ENCODE peak calls at places on chromosome 17, in ten cellular contexts. One of them, this sample, is unnamed.

GRCh38 chr17:38917259-38917658 is 8.2 kb upstream of the LASP1NB start:
- DNase-seq in hepatocyte: no peak
- DNase-seq in upper lobe of right lung: no peak
- DNase-seq in Peyer's patch: no peak
- DNase-seq in fibroblast of lung: no peak
- DNase-seq in cardiac muscle cell: no peak
- DNase-seq in CD8-positive, alpha-beta T cell: no peak
- DNase-seq in SK-N-SH: no peak
- DNase-seq in HCT116: no peak
- DNase-seq in body of pancreas: no peak
- DNase-seq in this sample: no peak

GRCh38 chr17:76022285-76022684 is 4.8 kb downstream of the EVPL start:
- DNase-seq in HCT116: no peak
- DNase-seq in CD8-positive, alpha-beta T cell: no peak
- DNase-seq in cardiac muscle cell: no peak
- DNase-seq in hepatocyte: no peak
- DNase-seq in SK-N-SH: no peak
- DNase-seq in upper lobe of right lung: no peak
- DNase-seq in body of pancreas: no peak
- DNase-seq in Peyer's patch: no peak
- DNase-seq in fibroblast of lung: no peak
- DNase-seq in this sample: no peak

GRCh38 chr17:76385892-76386786 is 1.7 kb downstream of the SPHK1 start:
- DNase-seq in body of pancreas: peak; percentile 78
- DNase-seq in SK-N-SH: peak; percentile 96
- DNase-seq in cardiac muscle cell: peak; percentile 80
- DNase-seq in hepatocyte: peak; percentile 82
- DNase-seq in Peyer's patch: peak; percentile 86
- DNase-seq in HCT116: peak; percentile 68
- DNase-seq in CD8-positive, alpha-beta T cell: peak; percentile 85
- DNase-seq in fibroblast of lung: peak; percentile 79
- DNase-seq in upper lobe of right lung: peak; percentile 90
- DNase-seq in this sample: peak; percentile 87

GRCh38 chr17:70168979-70169706 is at the start of gene KCNJ2:
- DNase-seq in CD8-positive, alpha-beta T cell: peak; percentile 13
- DNase-seq in upper lobe of right lung: peak; percentile 97
- DNase-seq in HCT116: no peak
- DNase-seq in SK-N-SH: peak; percentile 97
- DNase-seq in fibroblast of lung: peak; percentile 80
- DNase-seq in cardiac muscle cell: peak; percentile 91
- DNase-seq in hepatocyte: peak; percentile 94
- DNase-seq in Peyer's patch: peak; percentile 95
- DNase-seq in body of pancreas: peak; percentile 85
- DNase-seq in this sample: no peak

GRCh38 chr17:33038740-33039139 is 47.1 kb downstream of the SPACA3 start:
- DNase-seq in SK-N-SH: peak; percentile 73
- DNase-seq in CD8-positive, alpha-beta T cell: no peak
- DNase-seq in body of pancreas: no peak
- DNase-seq in fibroblast of lung: peak; percentile 33
- DNase-seq in upper lobe of right lung: no peak
- DNase-seq in hepatocyte: peak; percentile 61
- DNase-seq in Peyer's patch: peak; percentile 58
- DNase-seq in HCT116: peak; percentile 15
- DNase-seq in cardiac muscle cell: peak; percentile 58
- DNase-seq in this sample: no peak

GRCh38 chr17:29607557-29608195 is 14.7 kb downstream of the ANKRD13B start:
- DNase-seq in hepatocyte: no peak
- DNase-seq in Peyer's patch: no peak
- DNase-seq in cardiac muscle cell: no peak
- DNase-seq in HCT116: no peak
- DNase-seq in body of pancreas: no peak
- DNase-seq in SK-N-SH: peak; percentile 20
- DNase-seq in CD8-positive, alpha-beta T cell: no peak
- DNase-seq in upper lobe of right lung: no peak
- DNase-seq in fibroblast of lung: no peak
- DNase-seq in this sample: no peak

GRCh38 chr17:82647593-82648164 is 565 bp downstream of the WDR45B start:
- DNase-seq in hepatocyte: peak; percentile 68
- DNase-seq in HCT116: no peak
- DNase-seq in fibroblast of lung: no peak
- DNase-seq in Peyer's patch: peak; percentile 71
- DNase-seq in upper lobe of right lung: peak; percentile 80
- DNase-seq in CD8-positive, alpha-beta T cell: peak; percentile 47
- DNase-seq in SK-N-SH: peak; percentile 89
- DNase-seq in body of pancreas: peak; percentile 37
- DNase-seq in cardiac muscle cell: peak; percentile 35
- DNase-seq in this sample: peak; percentile 8

GRCh38 chr17:10048951-10049350 is 143.9 kb upstream of the RCVRN start:
- DNase-seq in cardiac muscle cell: no peak
- DNase-seq in Peyer's patch: no peak
- DNase-seq in fibroblast of lung: no peak
- DNase-seq in HCT116: no peak
- DNase-seq in upper lobe of right lung: no peak
- DNase-seq in body of pancreas: no peak
- DNase-seq in SK-N-SH: no peak
- DNase-seq in CD8-positive, alpha-beta T cell: no peak
- DNase-seq in hepatocyte: no peak
- DNase-seq in this sample: no peak

GRCh38 chr17:53150101-53150698 is 672.5 kb upstream of the KIF2B start:
- DNase-seq in cardiac muscle cell: peak; percentile 33
- DNase-seq in upper lobe of right lung: no peak
- DNase-seq in hepatocyte: peak; percentile 43
- DNase-seq in fibroblast of lung: peak; percentile 0
- DNase-seq in Peyer's patch: no peak
- DNase-seq in CD8-positive, alpha-beta T cell: no peak
- DNase-seq in body of pancreas: no peak
- DNase-seq in HCT116: no peak
- DNase-seq in SK-N-SH: peak; percentile 23
- DNase-seq in this sample: no peak

GRCh38 chr17:15007001-15007400 is 258.1 kb downstream of the PMP22 start:
- DNase-seq in cardiac muscle cell: no peak
- DNase-seq in fibroblast of lung: no peak
- DNase-seq in upper lobe of right lung: no peak
- DNase-seq in CD8-positive, alpha-beta T cell: no peak
- DNase-seq in hepatocyte: no peak
- DNase-seq in HCT116: no peak
- DNase-seq in Peyer's patch: no peak
- DNase-seq in body of pancreas: no peak
- DNase-seq in SK-N-SH: no peak
- DNase-seq in this sample: no peak
- H3K9me3 ChIP-seq in cardiac muscle cell: no peaks in the 10 kb centered on the region
- H3K9me3 ChIP-seq in fibroblast of lung: no peaks in the 10 kb centered on the region
- H3K9me3 ChIP-seq in upper lobe of right lung: no peaks in the 10 kb centered on the region
- H3K9me3 ChIP-seq in CD8-positive, alpha-beta T cell: no peaks in the 10 kb centered on the region
- H3K9me3 ChIP-seq in hepatocyte: no peaks in the 10 kb centered on the region
- H3K9me3 ChIP-seq in HCT116: no peaks in the 10 kb centered on the region
- H3K9me3 ChIP-seq in Peyer's patch: no peaks in the 10 kb centered on the region
- H3K9me3 ChIP-seq in body of pancreas: no peaks in the 10 kb centered on the region
- H3K9me3 ChIP-seq in SK-N-SH: no peaks in the 10 kb centered on the region
- H3K9me3 ChIP-seq in this sample: no peaks in the 10 kb centered on the region

GRCh38 chr17:1545618-1546017 is 17.0 kb downstream of the PITPNA start:
- DNase-seq in SK-N-SH: no peak
- DNase-seq in upper lobe of right lung: no peak
- DNase-seq in CD8-positive, alpha-beta T cell: no peak
- DNase-seq in fibroblast of lung: no peak
- DNase-seq in Peyer's patch: no peak
- DNase-seq in HCT116: no peak
- DNase-seq in body of pancreas: no peak
- DNase-seq in cardiac muscle cell: no peak
- DNase-seq in hepatocyte: no peak
- DNase-seq in this sample: no peak

GRCh38 chr17:1546292-1546922 is 16.2 kb downstream of the PITPNA start:
- DNase-seq in fibroblast of lung: no peak
- DNase-seq in upper lobe of right lung: no peak
- DNase-seq in HCT116: no peak
- DNase-seq in hepatocyte: no peak
- DNase-seq in CD8-positive, alpha-beta T cell: no peak
- DNase-seq in Peyer's patch: peak; percentile 67
- DNase-seq in cardiac muscle cell: no peak
- DNase-seq in SK-N-SH: no peak
- DNase-seq in body of pancreas: no peak
- DNase-seq in this sample: no peak

GRCh38 chr17:1539811-1540210 is 22.8 kb downstream of the PITPNA start:
- DNase-seq in cardiac muscle cell: no peak
- DNase-seq in body of pancreas: no peak
- DNase-seq in HCT116: no peak
- DNase-seq in CD8-positive, alpha-beta T cell: no peak
- DNase-seq in fibroblast of lung: no peak
- DNase-seq in SK-N-SH: no peak
- DNase-seq in upper lobe of right lung: no peak
- DNase-seq in Peyer's patch: no peak
- DNase-seq in hepatocyte: no peak
- DNase-seq in this sample: no peak

GRCh38 chr17:1542316-1542715 is 20.3 kb downstream of the PITPNA start:
- DNase-seq in CD8-positive, alpha-beta T cell: no peak
- DNase-seq in Peyer's patch: no peak
- DNase-seq in hepatocyte: no peak
- DNase-seq in body of pancreas: no peak
- DNase-seq in HCT116: no peak
- DNase-seq in upper lobe of right lung: no peak
- DNase-seq in SK-N-SH: no peak
- DNase-seq in cardiac muscle cell: no peak
- DNase-seq in fibroblast of lung: no peak
- DNase-seq in this sample: no peak

DNA sequence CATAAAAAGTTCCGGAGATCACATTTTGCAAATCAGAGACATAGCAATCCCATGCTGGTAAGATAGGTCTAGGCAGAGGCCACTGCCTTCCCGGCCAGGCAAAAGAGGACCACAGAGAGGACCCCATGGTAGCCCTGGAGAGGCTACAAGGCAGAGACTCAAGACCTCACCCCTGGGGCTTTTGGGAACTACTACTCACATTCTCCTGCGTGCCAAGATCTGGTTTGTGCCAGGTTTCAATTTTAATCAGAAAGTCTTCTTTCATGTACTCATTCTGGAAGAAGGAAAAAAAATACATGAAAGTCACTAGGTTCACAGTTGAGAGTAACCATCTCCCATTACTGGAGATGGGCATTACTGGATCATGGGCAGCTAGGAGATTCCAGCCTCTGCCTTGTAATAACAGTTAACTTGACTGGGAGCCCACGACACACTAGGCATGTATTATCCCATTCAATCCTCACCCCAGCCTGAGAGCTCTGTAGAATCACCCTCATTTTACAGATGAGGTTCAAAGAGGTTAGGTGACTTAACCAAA is 21.2 kb downstream of the PITPNA start:
- DNase-seq in hepatocyte: no peak
- DNase-seq in HCT116: no peak
- DNase-seq in fibroblast of lung: no peak
- DNase-seq in SK-N-SH: no peak
- DNase-seq in CD8-positive, alpha-beta T cell: no peak
- DNase-seq in Peyer's patch: no peak
- DNase-seq in body of pancreas: no peak
- DNase-seq in upper lobe of right lung: no peak
- DNase-seq in cardiac muscle cell: no peak
- DNase-seq in this sample: no peak
- TF ChIP-seq CTCF in hepatocyte: no peak
- TF ChIP-seq CTCF in HCT116: no peak
- TF ChIP-seq CTCF in fibroblast of lung: no peak
- TF ChIP-seq CTCF in SK-N-SH: no peak
- TF ChIP-seq CTCF in CD8-positive, alpha-beta T cell: no peak
- TF ChIP-seq CTCF in Peyer's patch: no peak
- TF ChIP-seq CTCF in body of pancreas: no peak
- TF ChIP-seq CTCF in upper lobe of right lung: no peak
- TF ChIP-seq CTCF in cardiac muscle cell: no peak
- TF ChIP-seq CTCF in this sample: no peak

GRCh38 chr17:59181481-59181880 is 25.9 kb downstream of the PRR11 start:
- DNase-seq in fibroblast of lung: no peak
- DNase-seq in hepatocyte: no peak
- DNase-seq in CD8-positive, alpha-beta T cell: no peak
- DNase-seq in cardiac muscle cell: no peak
- DNase-seq in HCT116: no peak
- DNase-seq in SK-N-SH: no peak
- DNase-seq in Peyer's patch: no peak
- DNase-seq in body of pancreas: no peak
- DNase-seq in upper lobe of right lung: no peak
- DNase-seq in this sample: no peak

GRCh38 chr17:59185997-59186396 is 23.8 kb upstream of the SMG8 start:
- DNase-seq in SK-N-SH: no peak
- DNase-seq in fibroblast of lung: no peak
- DNase-seq in body of pancreas: no peak
- DNase-seq in HCT116: no peak
- DNase-seq in CD8-positive, alpha-beta T cell: no peak
- DNase-seq in hepatocyte: no peak
- DNase-seq in Peyer's patch: no peak
- DNase-seq in cardiac muscle cell: no peak
- DNase-seq in upper lobe of right lung: no peak
- DNase-seq in this sample: no peak

GRCh38 chr17:59175076-59175475 is 19.5 kb downstream of the PRR11 start:
- DNase-seq in upper lobe of right lung: no peak
- DNase-seq in fibroblast of lung: no peak
- DNase-seq in Peyer's patch: no peak
- DNase-seq in body of pancreas: no peak
- DNase-seq in CD8-positive, alpha-beta T cell: no peak
- DNase-seq in HCT116: no peak
- DNase-seq in cardiac muscle cell: no peak
- DNase-seq in hepatocyte: no peak
- DNase-seq in SK-N-SH: no peak
- DNase-seq in this sample: no peak

GRCh38 chr17:59178266-59178665 is 22.7 kb downstream of the PRR11 start:
- DNase-seq in upper lobe of right lung: no peak
- DNase-seq in Peyer's patch: no peak
- DNase-seq in SK-N-SH: no peak
- DNase-seq in body of pancreas: no peak
- DNase-seq in HCT116: no peak
- DNase-seq in hepatocyte: no peak
- DNase-seq in cardiac muscle cell: no peak
- DNase-seq in CD8-positive, alpha-beta T cell: no peak
- DNase-seq in fibroblast of lung: no peak
- DNase-seq in this sample: no peak

DNA sequence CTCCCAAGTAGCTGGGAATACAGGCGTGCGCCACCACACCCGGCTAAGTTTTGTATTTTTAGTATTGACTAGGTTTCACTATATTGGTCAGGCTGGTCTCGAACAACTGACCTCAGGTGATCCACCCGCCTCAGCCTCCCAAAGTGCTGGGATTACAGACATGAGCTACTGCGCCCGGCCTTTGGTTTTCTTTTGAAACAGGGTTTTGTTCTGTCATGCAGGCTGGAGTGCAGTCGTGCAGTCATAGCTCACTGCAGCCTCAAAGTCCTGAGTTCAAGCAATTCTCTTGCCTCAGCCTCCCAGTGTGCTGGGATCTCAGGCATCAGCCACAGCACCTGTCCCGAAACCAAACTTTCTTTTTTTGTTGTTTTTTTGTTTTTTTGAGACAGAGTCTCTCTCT is 25.1 kb downstream of the PRR11 start:
- DNase-seq in upper lobe of right lung: no peak
- DNase-seq in body of pancreas: no peak
- DNase-seq in HCT116: no peak
- DNase-seq in fibroblast of lung: no peak
- DNase-seq in CD8-positive, alpha-beta T cell: no peak
- DNase-seq in hepatocyte: no peak
- DNase-seq in Peyer's patch: no peak
- DNase-seq in cardiac muscle cell: no peak
- DNase-seq in SK-N-SH: no peak
- DNase-seq in this sample: no peak
- H3K9me3 ChIP-seq in upper lobe of right lung: no peaks in the 10 kb centered on the region
- H3K9me3 ChIP-seq in body of pancreas: no peaks in the 10 kb centered on the region
- H3K9me3 ChIP-seq in HCT116: no peaks in the 10 kb centered on the region
- H3K9me3 ChIP-seq in fibroblast of lung: no peaks in the 10 kb centered on the region
- H3K9me3 ChIP-seq in CD8-positive, alpha-beta T cell: no peaks in the 10 kb centered on the region
- H3K9me3 ChIP-seq in hepatocyte: no peaks in the 10 kb centered on the region
- H3K9me3 ChIP-seq in Peyer's patch: no peaks in the 10 kb centered on the region
- H3K9me3 ChIP-seq in cardiac muscle cell: no peaks in the 10 kb centered on the region
- H3K9me3 ChIP-seq in SK-N-SH: no peaks in the 10 kb centered on the region
- H3K9me3 ChIP-seq in this sample: no peaks in the 10 kb centered on the region

GRCh38 chr17:41518789-41519449 is at the start of gene KRT15:
- DNase-seq in body of pancreas: no peak
- DNase-seq in HCT116: no peak
- DNase-seq in CD8-positive, alpha-beta T cell: no peak
- DNase-seq in SK-N-SH: no peak
- DNase-seq in cardiac muscle cell: no peak
- DNase-seq in fibroblast of lung: no peak
- DNase-seq in Peyer's patch: no peak
- DNase-seq in upper lobe of right lung: no peak
- DNase-seq in hepatocyte: no peak
- DNase-seq in this sample: no peak
- TF ChIP-seq CTCF in body of pancreas: no peak
- TF ChIP-seq CTCF in HCT116: no peak
- TF ChIP-seq CTCF in CD8-positive, alpha-beta T cell: no peak
- TF ChIP-seq CTCF in SK-N-SH: no peak
- TF ChIP-seq CTCF in cardiac muscle cell: no peak
- TF ChIP-seq CTCF in fibroblast of lung: no peak
- TF ChIP-seq CTCF in Peyer's patch: no peak
- TF ChIP-seq CTCF in upper lobe of right lung: no peak
- TF ChIP-seq CTCF in hepatocyte: no peak
- TF ChIP-seq CTCF in this sample: no peak

This sample was measured in CD4-positive, alpha-beta T cell.